ENCODE peak calls at places on chromosome 11, in six cellular contexts. K is heart right ventricle, Z is colonic mucosa, U is cardiac muscle cell, Y is astrocyte of the cerebellum, F is HCT116. N is an unnamed sample.

GRCh38 chr11:107860688-107861087 is 2.1 kb upstream of the SLC35F2 start:
- DNase-seq in Y (no peak), K (no peak), U (no peak), Z (no peak), F (no peak), N (no peak)

GRCh38 chr11:19642759-19643158 is 69.9 kb upstream of the NAV2 start:
- DNase-seq in F (no peak), K (no peak), Z (no peak), U (no peak), Y (no peak), N (no peak)

GRCh38 chr11:131370090-131370751 is at the start of gene NTM:
- DNase-seq in K (peak), F (no peak), Y (peak), Z (peak), U (peak), N (peak)

GRCh38 chr11:66231561-66231960 is 36.9 kb upstream of the RAB1B start:
- DNase-seq in Z (no peak), Y (no peak), K (no peak), U (no peak), F (no peak), N (no peak)

GRCh38 chr11:128195057-128195751 is 392.2 kb downstream of the ETS1 start:
- DNase-seq in U (no peak), K (no peak), F (no peak), Y (no peak), Z (no peak), N (peak)

GRCh38 chr11:128472128-128473110 is 114.9 kb downstream of the ETS1 start:
- DNase-seq in Y (no peak), U (no peak), Z (no peak), K (no peak), F (no peak), N (peak)

GRCh38 chr11:117908959-117909610 is 20.1 kb downstream of the TMPRSS13 start:
- DNase-seq in K (no peak), Z (no peak), U (peak), F (no peak), Y (no peak), N (no peak)

GRCh38 chr11:98940913-98941312 is 79.8 kb upstream of the CNTN5 start:
- DNase-seq in K (no peak), U (peak), F (no peak), Z (no peak), Y (no peak), N (no peak)

GRCh38 chr11:47960015-47960414 is 20.3 kb upstream of the PTPRJ start:
- DNase-seq in U (no peak), Z (no peak), F (no peak), K (no peak), Y (no peak), N (no peak)

GRCh38 chr11:19974886-19975285 is 185.4 kb downstream of the DBX1 start:
- DNase-seq in Z (no peak), F (no peak), Y (no peak), K (no peak), U (no peak), N (no peak)

GRCh38 chr11:111378773-111379499 is at the start of gene POU2AF1:
- DNase-seq in U (no peak), Y (peak), F (no peak), K (no peak), Z (no peak), N (peak)

GRCh38 chr11:130191896-130192295 is 32.3 kb downstream of the ST14 start:
- DNase-seq in U (no peak), F (no peak), Y (no peak), Z (no peak), K (no peak), N (no peak)

GRCh38 chr11:111531687-111532364 is 8.7 kb upstream of the LAYN start:
- DNase-seq in Y (peak), Z (no peak), U (no peak), K (no peak), F (peak), N (peak)

GRCh38 chr11:112997829-112998228 is 36.6 kb downstream of the NCAM1 start:
- DNase-seq in F (no peak), U (no peak), Z (no peak), K (no peak), Y (no peak), N (no peak)

GRCh38 chr11:88508808-88509581 is 171.5 kb upstream of the CTSC start:
- DNase-seq in F (no peak), Y (no peak), U (peak), K (no peak), Z (peak), N (peak)

GRCh38 chr11:60951909-60952741 is at the start of gene SLC15A3:
- DNase-seq in U (no peak), K (peak), F (no peak), Y (no peak), Z (peak), N (peak)

GRCh38 chr11:116736763-116737162 is 36.0 kb downstream of the BUD13 start:
- DNase-seq in K (no peak), Z (no peak), U (no peak), F (peak), Y (no peak), N (peak)

GRCh38 chr11:62427630-62428233 is 8.9 kb downstream of the SCGB1A1 start:
- DNase-seq in Z (no peak), Y (no peak), U (no peak), K (no peak), F (no peak), N (peak)

GRCh38 chr11:33445761-33446161 is 188.6 kb downstream of the HIPK3 start:
- DNase-seq in K (no peak), Z (no peak), Y (no peak), F (no peak), U (no peak), N (peak)

GRCh38 chr11:43545610-43546009 is 134.9 kb upstream of the HSD17B12 start:
- DNase-seq in Z (no peak), Y (no peak), U (no peak), K (no peak), F (no peak), N (no peak)

GRCh38 chr11:120500414-120500936 is 11.1 kb upstream of the GRIK4 start:
- DNase-seq in U (no peak), K (no peak), F (no peak), Z (no peak), Y (no peak), N (no peak)

GRCh38 chr11:94948070-94948617 is 25.2 kb downstream of the CWC15 start:
- DNase-seq in U (no peak), F (no peak), Y (peak), Z (no peak), K (no peak), N (peak)

GRCh38 chr11:71117311-71117710 is 135.1 kb downstream of the SHANK2 start:
- DNase-seq in Z (no peak), Y (no peak), U (no peak), F (no peak), K (no peak), N (no peak)

GRCh38 chr11:17978553-17979287 is 34.1 kb downstream of the SERGEF start:
- DNase-seq in U (peak), Z (peak), F (no peak), K (peak), Y (peak), N (peak)

GRCh38 chr11:134414772-134415765 is 3.0 kb upstream of the B3GAT1 start:
- DNase-seq in Z (no peak), Y (no peak), U (no peak), F (no peak), K (no peak), N (no peak)

GRCh38 chr11:129313588-129314288 is 61.9 kb upstream of the BARX2 start:
- DNase-seq in K (no peak), F (no peak), U (no peak), Y (no peak), Z (no peak), N (peak)

GRCh38 chr11:45857834-45858492 is 10.7 kb downstream of the CRY2 start:
- DNase-seq in Y (peak), K (peak), U (peak), Z (no peak), F (no peak), N (peak)

GRCh38 chr11:10580625-10581024 is 12.2 kb upstream of the LYVE1 start:
- DNase-seq in Y (no peak), K (no peak), U (no peak), Z (no peak), F (no peak), N (no peak)

GRCh38 chr11:10575999-10576398 is 7.5 kb upstream of the LYVE1 start:
- DNase-seq in Y (no peak), U (no peak), F (no peak), K (no peak), Z (no peak), N (no peak)

GRCh38 chr11:10579700-10580099 is 11.2 kb upstream of the LYVE1 start:
- DNase-seq in U (no peak), Z (no peak), Y (no peak), F (no peak), K (no peak), N (no peak)

GRCh38 chr11:10584071-10584501 is 15.6 kb upstream of the LYVE1 start:
- DNase-seq in U (no peak), Y (peak), K (no peak), Z (no peak), F (no peak), N (peak)

DNA sequence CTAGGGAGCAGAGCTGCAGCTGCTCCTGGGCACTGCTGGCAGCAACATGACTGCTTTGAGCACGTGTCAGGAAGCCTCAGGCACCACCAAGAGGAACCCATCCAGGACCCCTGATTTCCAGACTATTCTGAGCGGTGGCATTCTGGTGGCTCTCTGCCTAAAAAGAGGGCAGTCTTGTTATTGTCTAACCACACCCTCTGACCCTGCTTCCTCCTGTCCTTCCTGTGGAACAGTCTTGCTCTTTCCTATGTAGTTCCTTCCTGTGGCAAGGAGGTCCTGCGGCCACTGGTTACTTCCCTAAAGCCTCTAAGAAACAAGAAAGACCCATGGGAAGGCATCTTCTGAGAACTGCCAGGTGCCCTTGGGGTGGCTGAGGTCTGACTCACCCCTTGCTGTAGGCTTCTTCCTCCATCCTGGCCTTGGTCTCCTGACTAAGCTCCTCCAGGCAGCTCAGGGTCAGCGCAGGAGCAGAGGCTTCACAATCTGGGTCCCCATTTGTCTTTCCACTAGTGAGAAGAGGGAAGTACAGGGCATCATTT is 13.1 kb upstream of the LYVE1 start:
- DNase-seq in Z (no peak), F (no peak), U (no peak), Y (no peak), K (peak), N (peak)
- TF ChIP-seq CTCF in Z (no peak), F (no peak), U (no peak), Y (no peak), K (no peak), N (no peak)

DNA sequence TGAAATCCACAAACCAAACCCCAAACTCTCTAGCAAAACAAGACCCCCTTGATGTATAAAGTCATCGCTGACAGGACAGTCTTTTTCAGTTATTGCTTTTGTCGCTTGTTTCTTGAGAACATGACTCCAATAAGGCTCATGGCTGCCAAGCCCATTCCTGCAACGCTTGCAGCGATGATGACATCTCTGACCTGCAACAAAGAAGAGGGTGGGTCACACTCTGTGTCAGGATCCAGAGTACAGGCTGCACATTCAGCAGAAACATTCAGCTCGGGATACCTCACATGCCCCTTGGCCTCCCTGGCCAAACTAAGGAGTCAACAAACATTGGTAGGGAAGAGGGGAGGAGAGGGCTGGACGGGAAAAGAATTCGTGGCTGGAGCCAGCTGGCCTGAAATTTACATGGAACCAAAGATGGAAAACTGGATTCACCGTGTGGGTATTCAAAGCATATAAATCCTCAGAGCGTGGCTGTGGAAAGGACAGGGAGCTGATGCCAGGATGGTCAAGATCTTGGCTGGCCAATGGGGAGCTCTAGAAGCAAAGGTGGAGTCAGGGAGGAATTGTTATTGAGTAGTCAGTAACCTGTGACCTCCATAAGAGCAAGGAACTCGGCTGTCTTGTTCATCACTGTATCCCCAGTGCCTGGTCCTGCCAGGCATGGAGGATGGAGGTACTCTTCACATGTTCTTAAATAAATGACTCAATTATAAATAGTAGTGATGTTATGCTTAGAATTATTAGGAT is 11.8 kb upstream of the PLAAT2 start:
- DNase-seq in Z (peak), U (no peak), Y (no peak), K (peak), F (no peak), N (peak)
- H3K4me3 ChIP-seq in Z (peak), U (no peak), Y (no peak), K (no peak), F (no peak), N (peak)

GRCh38 chr11:59186130-59186594 is 14.2 kb downstream of the DTX4 start:
- DNase-seq in K (no peak), F (peak), Z (peak), Y (no peak), U (no peak), N (peak)
- TF ChIP-seq CTCF in K (peak), F (peak), Z (peak), Y (peak), U (peak), N (peak)

GRCh38 chr11:122181893-122182292 is 65.9 kb upstream of the BLID start:
- DNase-seq in U (no peak), K (no peak), F (no peak), Y (no peak), Z (no peak), N (no peak)

GRCh38 chr11:122181372-122181771 is 65.4 kb upstream of the BLID start:
- DNase-seq in Z (no peak), Y (no peak), U (no peak), F (no peak), K (no peak), N (no peak)

GRCh38 chr11:122180435-122180834 is 64.4 kb upstream of the BLID start:
- DNase-seq in Y (no peak), Z (no peak), F (peak), U (no peak), K (no peak), N (peak)

GRCh38 chr11:122178795-122179194 is 62.8 kb upstream of the BLID start:
- DNase-seq in Y (no peak), F (no peak), Z (no peak), K (no peak), U (no peak), N (no peak)

GRCh38 chr11:122179966-122180365 is 64.0 kb upstream of the BLID start:
- DNase-seq in Z (no peak), U (no peak), F (no peak), Y (no peak), K (no peak), N (no peak)
- H3K4me3 ChIP-seq in Z (no peak), U (no peak), F (peak), Y (peak), K (no peak), N (peak)

DNA sequence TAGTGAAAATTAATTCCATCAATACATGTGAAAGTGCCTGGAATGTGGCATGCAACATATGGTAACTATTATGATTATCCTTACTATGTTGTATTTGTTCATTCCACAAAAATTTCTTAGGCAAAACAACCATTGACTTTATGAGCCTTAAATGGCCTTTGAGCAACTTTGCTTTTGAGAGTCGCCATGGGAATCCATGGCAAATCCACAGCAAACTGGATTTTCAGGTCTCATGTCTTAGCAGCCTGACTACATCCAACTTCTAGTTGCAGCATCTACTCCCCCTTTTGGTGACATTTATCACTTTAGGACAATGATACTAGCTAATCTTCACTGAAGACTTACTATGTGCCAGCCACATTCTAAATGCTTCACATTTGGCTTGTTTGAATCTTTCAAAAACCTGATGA is 56.8 kb downstream of the SLC1A2 start:
- DNase-seq in K (no peak), Z (no peak), F (no peak), U (no peak), Y (no peak), N (no peak)
- TF ChIP-seq CTCF in K (no peak), Z (no peak), F (no peak), U (no peak), Y (no peak), N (no peak)

GRCh38 chr11:79068356-79068755 is 372.5 kb downstream of the TENM4 start:
- DNase-seq in F (no peak), U (no peak), Y (no peak), Z (no peak), K (no peak), N (no peak)
- H3K4me3 ChIP-seq in F (no peak), U (no peak), Y (no peak), Z (no peak), K (no peak), N (no peak)

DNA sequence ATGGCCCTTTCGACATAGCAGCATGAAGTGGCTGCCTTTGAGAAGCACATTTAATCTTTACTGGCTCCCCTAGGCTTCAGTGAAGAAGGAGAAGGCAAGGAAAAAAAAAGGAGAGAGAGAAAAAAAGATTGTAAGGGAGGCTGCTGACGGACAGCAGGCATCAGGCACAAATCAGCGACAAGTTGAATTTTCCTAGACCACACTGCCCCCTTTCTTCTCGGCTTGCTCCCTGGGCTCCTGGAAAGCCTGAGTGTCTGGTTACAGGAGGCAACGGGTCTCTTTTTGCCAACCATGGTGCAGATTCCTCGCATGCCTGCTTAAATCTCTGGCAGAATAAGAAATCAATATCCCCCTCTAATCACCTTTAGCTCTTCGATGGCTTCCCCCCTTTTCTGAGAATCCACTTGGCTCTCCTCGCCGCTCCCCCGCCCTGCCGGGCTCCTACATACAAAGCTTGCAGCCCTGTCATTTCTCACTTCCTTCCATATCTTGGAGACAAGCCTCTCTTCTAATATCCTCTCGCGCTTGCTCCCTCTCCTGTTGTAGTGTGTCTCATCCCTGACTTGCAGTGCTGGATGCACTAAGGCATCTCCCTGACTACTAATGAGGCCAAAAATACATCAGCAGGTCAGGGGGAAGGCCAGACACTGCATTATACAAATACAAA is 14.3 kb downstream of the BLID start:
- DNase-seq in U (peak), Y (peak), K (peak), F (no peak), Z (peak), N (peak)
- TF ChIP-seq CTCF in U (peak), Y (peak), K (peak), F (no peak), Z (peak), N (peak)

DNA sequence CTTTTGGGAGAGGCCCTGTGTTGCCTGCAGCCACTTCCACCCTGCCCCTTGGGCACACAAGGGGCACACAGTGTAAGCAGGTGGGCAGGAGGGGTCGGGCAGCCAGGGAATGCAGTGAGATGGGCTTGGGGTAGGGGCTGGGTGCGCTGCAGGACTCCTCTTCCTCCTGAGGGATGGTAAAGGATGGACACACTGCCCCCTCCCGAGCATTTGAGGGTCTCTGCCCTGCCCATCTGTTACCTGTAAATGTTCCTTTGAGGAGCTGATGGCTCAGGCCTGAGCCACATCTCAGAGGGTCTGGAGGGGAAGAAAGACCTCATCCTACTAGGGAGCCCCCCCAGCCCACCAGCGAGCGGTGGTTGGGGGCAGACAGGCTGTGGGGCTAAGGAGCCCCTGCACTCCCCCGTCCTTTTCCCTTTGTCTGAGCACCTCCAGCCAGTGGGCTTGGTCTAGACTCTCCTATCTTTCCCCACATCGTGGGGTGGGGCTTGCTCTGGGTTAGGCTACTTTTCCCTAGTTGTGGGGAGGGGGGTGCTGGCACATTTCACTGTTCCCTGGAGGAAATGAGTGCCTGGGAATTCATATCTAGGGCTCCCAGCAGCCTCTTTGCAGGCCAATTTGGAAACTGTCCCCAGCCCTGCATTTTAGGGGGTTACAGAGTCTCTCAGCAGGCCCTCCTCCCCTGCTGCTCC is 1.7 kb upstream of the TSSC4 start:
- DNase-seq in F (no peak), K (no peak), Y (no peak), U (no peak), Z (no peak), N (no peak)
- H3K4me3 ChIP-seq in F (peak), K (no peak), Y (peak), U (no peak), Z (peak), N (peak)